ENCODE peak calls at places on chromosomes 7 and 10, in four cellular contexts. X is colonic mucosa, L is neuronal stem cell, R is tibial artery. K is an unnamed sample. For H3K27me3, the result is how much of the 10 kb centered on the place peaks cover.

GRCh38 chr10:102634696-102635095 is 9.6 kb upstream of the TRIM8 start:
- DNase-seq in R (no peak), L (no peak), X (no peak), K (no peak)

GRCh38 chr10:124526621-124527267 is 65.1 kb downstream of the LHPP start:
- DNase-seq in X (no peak), L (no peak), R (no peak), K (no peak)

GRCh38 chr10:45470098-45471012 is 96.3 kb downstream of the ALOX5 start:
- DNase-seq in R (no peak), X (no peak), L (no peak), K (peak)

GRCh38 chr7:44433255-44434022 is 57.0 kb downstream of the NUDCD3 start:
- DNase-seq in X (no peak), L (no peak), R (no peak), K (no peak)

GRCh38 chr7:98456851-98457250 is 56.0 kb upstream of the BAIAP2L1 start:
- DNase-seq in R (no peak), X (no peak), L (no peak), K (no peak)

GRCh38 chr7:84013616-84014240 is 180.9 kb downstream of the SEMA3A start:
- DNase-seq in L (no peak), X (no peak), R (no peak), K (no peak)

GRCh38 chr10:49298666-49298989 is 342 bp upstream of the C10orf71 start:
- DNase-seq in X (no peak), L (no peak), R (peak), K (no peak)

GRCh38 chr7:98875501-98875900 is 2.8 kb upstream of the TRRAP start:
- DNase-seq in X (no peak), L (no peak), R (no peak), K (no peak)

GRCh38 chr7:105759670-105760548 is 116.5 kb downstream of the ATXN7L1 start:
- DNase-seq in L (no peak), R (peak), X (peak), K (no peak)

GRCh38 chr10:49285232-49285631 is 13.7 kb upstream of the C10orf71 start:
- DNase-seq in L (no peak), R (no peak), X (no peak), K (no peak)

GRCh38 chr10:43931308-43931930 is 282.7 kb upstream of the ZNF32 start:
- DNase-seq in L (no peak), R (no peak), X (no peak), K (peak)

GRCh38 chr10:74906631-74907030 is 80.2 kb downstream of the KAT6B start:
- DNase-seq in X (no peak), R (no peak), L (no peak), K (no peak)

GRCh38 chr7:13989944-13990295 is 454 bp upstream of the ETV1 start:
- DNase-seq in R (no peak), X (peak), L (no peak), K (no peak)

GRCh38 chr7:132203021-132203420 is 373.2 kb downstream of the PLXNA4 start:
- DNase-seq in R (no peak), L (no peak), X (no peak), K (no peak)

GRCh38 chr7:94394058-94394398 is 667 bp upstream of the COL1A2 start:
- DNase-seq in X (no peak), R (no peak), L (no peak), K (peak)

GRCh38 chr7:5255832-5256231 is 26.9 kb upstream of the SLC29A4 start:
- DNase-seq in R (no peak), L (no peak), X (no peak), K (no peak)

GRCh38 chr7:54704851-54705250 is 54.2 kb downstream of the SEC61G start:
- DNase-seq in L (no peak), R (no peak), X (no peak), K (no peak)

GRCh38 chr7:37408241-37408884 is 40.3 kb downstream of the ELMO1 start:
- DNase-seq in R (no peak), X (no peak), L (no peak), K (no peak)

GRCh38 chr10:103502849-103503660 is 9.6 kb downstream of the NEURL1 start:
- DNase-seq in L (no peak), X (no peak), R (no peak), K (no peak)

GRCh38 chr10:31554556-31554955 is 235.5 kb downstream of the ZEB1 start:
- DNase-seq in X (no peak), L (no peak), R (no peak), K (peak)

GRCh38 chr7:25454562-25455031 is 226.3 kb upstream of the NPVF start:
- DNase-seq in L (no peak), X (no peak), R (peak), K (no peak)

GRCh38 chr10:21525367-21526183 is at the start of gene SKIDA1:
- DNase-seq in X (peak), L (peak), R (peak), K (no peak)

GRCh38 chr10:29585488-29585976 is 49.2 kb downstream of the SVIL start:
- DNase-seq in X (no peak), L (peak), R (no peak), K (no peak)

GRCh38 chr7:112112822-112113255 is 93.4 kb downstream of the DOCK4 start:
- DNase-seq in R (peak), L (no peak), X (no peak), K (peak)

GRCh38 chr10:77431209-77431611 is 206.4 kb downstream of the KCNMA1 start:
- DNase-seq in X (no peak), L (no peak), R (no peak), K (no peak)

GRCh38 chr7:100896743-100897051 is 1.0 kb upstream of the ACHE start:
- DNase-seq in R (no peak), X (no peak), L (no peak), K (no peak)

GRCh38 chr7:102914585-102914984 is 1.8 kb downstream of the LRRC17 start:
- DNase-seq in L (no peak), R (peak), X (peak), K (peak)

GRCh38 chr7:25303380-25304321 is 75.4 kb upstream of the NPVF start:
- DNase-seq in R (no peak), X (no peak), L (peak), K (no peak)

GRCh38 chr7:132145063-132145462 is 431.2 kb downstream of the PLXNA4 start:
- DNase-seq in X (no peak), L (no peak), R (no peak), K (no peak)

GRCh38 chr10:119654540-119654939 is 3.4 kb downstream of the BAG3 start:
- DNase-seq in R (peak), L (no peak), X (peak), K (no peak)

GRCh38 chr7:13920053-13920697 is 69.3 kb downstream of the ETV1 start:
- DNase-seq in L (peak), X (peak), R (no peak), K (peak)

GRCh38 chr10:133325392-133325760 is 11.3 kb downstream of the CALY start:
- DNase-seq in L (no peak), R (no peak), X (no peak), K (no peak)

GRCh38 chr7:132560825-132561529 is 15.3 kb downstream of the PLXNA4 start:
- DNase-seq in L (no peak), R (no peak), X (no peak), K (no peak)

GRCh38 chr7:85156661-85157213 is 30.1 kb downstream of the SEMA3D start:
- DNase-seq in X (no peak), R (no peak), L (no peak), K (no peak)

DNA sequence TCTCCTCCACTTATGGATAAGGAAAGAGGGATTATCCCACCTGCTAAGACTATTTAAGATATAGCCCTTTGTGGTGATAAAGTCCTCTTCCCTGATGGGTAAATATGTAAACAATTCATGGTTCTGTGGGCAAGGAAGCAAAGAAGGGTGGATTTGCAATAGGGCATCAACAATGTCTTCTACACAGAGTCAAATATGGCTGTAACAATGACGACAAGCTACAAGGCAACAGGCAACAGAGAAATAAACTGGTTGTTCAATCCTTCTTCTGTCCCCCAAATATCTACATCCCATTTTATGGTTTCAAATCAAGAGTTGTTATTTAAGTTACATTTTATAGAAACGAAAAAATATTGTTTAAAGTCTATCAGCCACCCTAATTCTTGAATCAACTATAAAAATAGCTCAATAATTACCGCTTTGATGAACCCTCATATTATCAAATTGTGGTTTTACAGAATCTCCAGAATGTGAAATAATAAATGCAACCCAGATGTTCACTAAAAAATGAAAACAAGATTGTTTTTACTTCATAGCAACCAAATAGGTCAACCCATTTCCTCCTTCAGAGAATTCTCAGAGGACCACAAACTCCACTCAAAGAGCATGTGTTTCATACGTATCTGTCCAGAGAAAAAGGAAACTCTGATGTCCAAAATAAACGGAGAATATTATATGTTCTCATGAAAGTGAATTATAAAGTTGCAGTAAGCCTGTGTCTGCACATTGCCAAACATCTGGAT is 13.8 kb downstream of the CYTH3 start:
- DNase-seq in R (no peak), X (no peak), L (no peak), K (no peak)
- H3K27ac ChIP-seq in R (peak), X (no peak), L (no peak), K (no peak)

GRCh38 chr10:790821-791551 is 101.5 kb upstream of the DIP2C start:
- DNase-seq in L (no peak), R (no peak), X (no peak), K (no peak)
- H3K27me3 ChIP-seq in L (under half), R (under half), X (under half), K (under half)

GRCh38 chr7:1385809-1386622 is 73.3 kb downstream of the MICALL2 start:
- DNase-seq in L (no peak), X (no peak), R (no peak), K (no peak)
- H3K27ac ChIP-seq in L (no peak), X (no peak), R (no peak), K (no peak)

DNA sequence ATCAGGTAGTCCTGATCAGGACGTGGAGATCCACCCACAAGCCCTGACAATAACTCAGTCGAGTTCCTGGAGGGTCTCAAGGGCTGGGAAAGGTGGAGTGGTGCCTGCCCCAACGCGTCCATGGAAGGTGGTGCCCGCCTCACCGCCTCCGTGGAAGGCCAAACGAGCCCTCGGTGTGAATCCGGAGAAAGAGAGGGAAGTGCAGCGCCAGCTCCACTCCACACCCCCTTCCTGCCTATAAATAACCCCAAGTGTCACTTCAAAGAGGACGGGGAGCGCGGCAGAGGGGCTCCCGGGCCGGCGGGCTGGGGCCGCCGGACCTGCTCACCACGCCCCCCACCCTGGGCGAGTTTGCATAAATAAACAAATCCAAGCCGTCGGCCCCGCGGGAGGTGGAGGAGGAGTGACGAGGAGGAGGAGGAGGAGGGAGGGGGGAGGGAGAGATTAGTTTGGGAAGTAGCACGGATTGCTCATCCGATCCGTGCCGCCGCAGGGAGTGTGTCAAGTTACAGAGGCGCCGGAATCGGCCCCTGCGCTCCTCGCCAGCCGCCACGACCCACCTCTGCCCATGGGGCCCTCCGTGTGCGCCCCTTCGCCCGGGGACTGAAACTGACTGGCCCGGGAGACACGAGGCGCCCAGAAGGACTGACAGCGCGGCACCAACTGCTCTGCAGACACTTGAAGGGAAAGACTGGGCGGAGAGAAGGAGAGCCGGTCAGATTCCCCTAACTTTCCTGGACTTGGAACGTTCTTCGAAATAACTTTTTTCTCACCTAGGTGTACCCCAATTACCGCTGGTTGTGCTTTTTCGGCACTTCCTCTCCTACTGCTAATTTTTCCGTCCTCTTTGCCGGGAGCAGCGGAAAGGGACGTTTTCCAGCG is at the start of gene COL13A1:
- DNase-seq in L (peak), R (peak), X (peak), K (no peak)
- H3K27me3 ChIP-seq in L (under half), R (under half), X (under half), K (under half)

GRCh38 chr10:96244354-96244753 is 27.0 kb downstream of the BLNK start:
- DNase-seq in X (peak), L (no peak), R (no peak), K (no peak)
- H3K27ac ChIP-seq in X (peak), L (no peak), R (no peak), K (no peak)

GRCh38 chr7:142800103-142800502 is 29.3 kb downstream of the PRSS2 start:
- DNase-seq in X (no peak), R (no peak), L (no peak), K (no peak)

GRCh38 chr7:142800699-142801260 is 30.0 kb downstream of the PRSS2 start:
- DNase-seq in R (no peak), X (no peak), L (no peak), K (no peak)

GRCh38 chr7:142798451-142799438 is 28.0 kb downstream of the PRSS2 start:
- DNase-seq in X (no peak), R (no peak), L (no peak), K (no peak)

GRCh38 chr7:142797799-142798377 is 27.1 kb downstream of the PRSS2 start:
- DNase-seq in R (no peak), X (no peak), L (no peak), K (no peak)

GRCh38 chr7:142799483-142799882 is 28.7 kb downstream of the PRSS2 start:
- DNase-seq in X (no peak), L (no peak), R (no peak), K (no peak)
- H3K27me3 ChIP-seq in X (under half), L (under half), R (under half), K (under half)